ENCODE peak calls at places on chromosome 10, in nine cellular contexts. D, Y, F, X, E, C, W, L and R are unnamed samples.

GRCh38 chr10:1347525-1347924 is 291.3 kb downstream of the WDR37 start:
- DNase-seq in Y (no peak), D (no peak), F (no peak), E (no peak), W (no peak), L (no peak), X (no peak), C (no peak), R (no peak)

GRCh38 chr10:61882621-61883375 is 18.7 kb upstream of the ARID5B start:
- DNase-seq in W (no peak), Y (no peak), L (no peak), E (no peak), D (no peak), C (no peak), F (no peak), X (no peak), R (no peak)

GRCh38 chr10:34813626-34814227 is 1.4 kb downstream of the PARD3 start:
- DNase-seq in C (no peak), E (no peak), X (no peak), F (peak; percentile 47), W (no peak), D (peak; percentile 61), L (no peak), Y (peak; percentile 43), R (no peak)

GRCh38 chr10:47230482-47230881 is 69.5 kb upstream of the GDF10 start:
- DNase-seq in X (no peak), Y (no peak), W (peak; percentile 22), C (no peak), F (no peak), L (no peak), E (no peak), D (no peak), R (no peak)

GRCh38 chr10:15200626-15201025 is 32.1 kb upstream of the NMT2 start:
- DNase-seq in E (no peak), D (no peak), F (peak; percentile 34), X (no peak), Y (peak; percentile 44), C (peak; percentile 56), W (no peak), L (peak; percentile 83), R (no peak)

GRCh38 chr10:26790596-26790995 is 70.2 kb downstream of the ABI1 start:
- DNase-seq in D (no peak), L (no peak), C (no peak), Y (no peak), F (no peak), E (no peak), W (no peak), X (no peak), R (no peak)

GRCh38 chr10:79493806-79494205 is 18.5 kb upstream of the EIF5AL1 start:
- DNase-seq in D (no peak), X (no peak), C (no peak), W (no peak), E (no peak), Y (no peak), L (no peak), F (peak; percentile 1), R (no peak)

GRCh38 chr10:58177362-58177947 is 90.2 kb downstream of the IPMK start:
- DNase-seq in W (no peak), Y (peak; percentile 30), L (no peak), E (no peak), C (no peak), F (peak; percentile 23), D (no peak), X (no peak), R (no peak)

GRCh38 chr10:110919971-110920881 is 822 bp downstream of the SHOC2 start:
- DNase-seq in C (no peak), D (peak; percentile 56), L (no peak), X (peak; percentile 88), E (peak; percentile 62), W (no peak), Y (peak; percentile 51), F (peak; percentile 52), R (peak; percentile 21)

GRCh38 chr10:100562008-100562672 is 26.4 kb downstream of the HIF1AN start:
- DNase-seq in L (peak; percentile 3), E (peak; percentile 79), X (peak; percentile 90), Y (peak; percentile 77), D (peak; percentile 78), C (peak; percentile 30), W (peak; percentile 74), F (peak; percentile 89), R (no peak)

GRCh38 chr10:124267231-124267885 is 151.4 kb downstream of the OAT start:
- DNase-seq in E (peak; percentile 47), F (no peak), X (peak; percentile 46), L (no peak), C (no peak), W (no peak), D (no peak), Y (no peak), R (no peak)

GRCh38 chr10:14601872-14602725 is 172.6 kb downstream of the FAM107B start:
- DNase-seq in F (peak; percentile 84), E (peak; percentile 64), Y (peak; percentile 70), X (no peak), C (no peak), W (peak; percentile 72), L (peak; percentile 76), D (peak; percentile 63), R (no peak)

GRCh38 chr10:59771162-59771807 is 18.0 kb upstream of the MRLN start:
- DNase-seq in F (no peak), L (no peak), X (no peak), D (no peak), W (no peak), Y (peak; percentile 34), E (no peak), C (no peak), R (no peak)

GRCh38 chr10:120221873-120222485 is 235.0 kb upstream of the PLPP4 start:
- DNase-seq in L (peak; percentile 15), D (no peak), Y (peak; percentile 56), X (no peak), F (peak; percentile 82), C (peak; percentile 32), E (no peak), W (peak; percentile 35), R (peak; percentile 64)

GRCh38 chr10:12787297-12787696 is 214.2 kb downstream of the CCDC3 start:
- DNase-seq in L (no peak), E (no peak), F (no peak), D (no peak), Y (no peak), W (no peak), C (no peak), X (no peak), R (no peak)

GRCh38 chr10:88865281-88865876 is 13.7 kb upstream of the ANKRD22 start:
- DNase-seq in L (no peak), C (no peak), W (no peak), Y (peak; percentile 51), E (no peak), F (no peak), D (no peak), X (no peak), R (peak; percentile 31)

GRCh38 chr10:129328531-129328930 is 138.5 kb upstream of the MGMT start:
- DNase-seq in F (no peak), Y (no peak), C (no peak), W (no peak), D (no peak), X (no peak), L (no peak), E (no peak), R (no peak)

GRCh38 chr10:88455831-88456230 is 127.3 kb downstream of the RNLS start:
- DNase-seq in L (no peak), D (no peak), X (no peak), Y (no peak), F (no peak), C (no peak), W (no peak), E (no peak), R (no peak)

GRCh38 chr10:93437000-93437945 is 44.9 kb downstream of the MYOF start:
- DNase-seq in F (peak; percentile 95), X (peak; percentile 79), C (peak; percentile 96), W (peak; percentile 67), Y (no peak), L (peak; percentile 99), E (peak; percentile 81), D (peak; percentile 85), R (no peak)
- H3K4me3 ChIP-seq in F (no peak overlapping the region), X (no peak overlapping the region), C (no peak overlapping the region), W (no peak overlapping the region), Y (no peak overlapping the region), L (peak overlapping the region; percentile 0), E (no peak overlapping the region), D (no peak overlapping the region), R (no peak overlapping the region)

DNA sequence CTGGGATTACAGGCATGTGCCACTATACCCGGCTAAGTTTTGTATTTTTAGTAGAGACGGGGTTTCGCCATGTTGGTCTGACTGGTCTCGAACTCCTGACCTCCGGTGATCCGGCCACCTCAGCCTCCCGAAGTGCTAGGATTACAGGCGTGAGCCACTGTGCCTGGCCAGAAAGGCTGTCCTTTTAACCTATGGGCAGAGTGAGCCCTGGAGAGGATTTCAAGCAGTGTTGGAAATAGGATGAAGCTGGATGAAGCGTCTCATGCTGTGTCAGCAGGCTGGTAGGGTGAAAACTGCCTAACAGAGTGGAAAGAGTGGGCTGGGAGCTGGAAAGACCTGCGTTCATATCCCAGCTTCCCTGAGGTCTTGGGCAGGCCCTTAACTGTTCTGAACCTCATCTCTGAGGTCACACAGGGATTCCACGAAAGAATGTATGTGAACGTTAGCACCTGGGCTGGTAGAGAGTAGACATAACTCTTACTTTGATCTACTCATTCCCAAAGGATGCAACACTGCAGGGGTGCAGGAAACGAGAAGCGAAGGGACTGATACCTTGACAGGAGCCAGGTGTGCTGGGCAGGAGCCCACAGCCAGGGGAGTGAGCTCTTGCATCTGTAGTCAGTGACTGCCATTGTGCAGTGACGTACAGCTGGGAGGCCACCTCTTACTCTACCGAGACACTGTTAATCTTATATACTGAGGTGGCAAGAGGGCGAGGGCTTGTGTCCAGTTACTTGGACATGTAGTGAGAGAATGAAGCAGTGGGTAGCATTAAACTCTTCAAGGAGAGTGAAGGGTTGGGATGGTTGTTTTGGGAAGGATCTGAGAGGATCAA is 34.2 kb downstream of the WBP1L start:
- DNase-seq in L (no peak), X (no peak), Y (no peak), F (peak; percentile 42), C (no peak), D (no peak), E (no peak), W (no peak), R (peak; percentile 37)
- H3K4me3 ChIP-seq in L (no peak overlapping the region), X (no peak overlapping the region), Y (no peak overlapping the region), F (no peak overlapping the region), C (no peak overlapping the region), D (no peak overlapping the region), E (no peak overlapping the region), W (no peak overlapping the region), R (no peak overlapping the region)

DNA sequence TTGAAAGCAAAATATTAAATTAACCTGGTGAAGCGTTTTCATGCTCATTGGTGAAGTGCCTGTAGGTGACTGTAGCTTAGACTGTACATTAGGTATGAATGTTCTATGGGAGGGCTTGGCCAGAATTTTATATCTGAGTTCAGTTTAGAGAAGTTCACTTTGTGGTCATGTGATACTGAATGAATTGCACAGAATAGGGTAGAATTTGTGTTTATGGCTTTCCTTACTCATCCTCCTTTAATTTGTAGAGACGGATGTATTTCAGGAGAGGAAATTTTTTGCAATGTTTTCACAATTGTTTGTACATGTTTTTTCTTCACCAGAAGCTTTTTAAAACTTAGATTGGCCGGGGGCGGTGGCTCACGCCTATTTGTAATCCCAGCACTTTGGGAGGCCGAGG is 32.3 kb downstream of the REEP3 start:
- DNase-seq in C (peak; percentile 20), X (no peak), L (no peak), W (no peak), Y (no peak), F (no peak), E (no peak), D (no peak), R (no peak)
- H3K4me3 ChIP-seq in C (peak overlapping the region; percentile 13), X (no peak overlapping the region), L (no peak overlapping the region), W (no peak overlapping the region), Y (no peak overlapping the region), F (no peak overlapping the region), E (no peak overlapping the region), D (no peak overlapping the region), R (no peak overlapping the region)

GRCh38 chr10:97081621-97082235 is 104.0 kb downstream of the SLIT1 start:
- DNase-seq in Y (peak; percentile 48), X (no peak), C (peak; percentile 45), L (no peak), F (peak; percentile 86), E (no peak), D (peak; percentile 52), W (peak; percentile 47), R (peak; percentile 60)
- H3K4me3 ChIP-seq in Y (no peak overlapping the region), X (no peak overlapping the region), C (no peak overlapping the region), L (no peak overlapping the region), F (no peak overlapping the region), E (no peak overlapping the region), D (no peak overlapping the region), W (no peak overlapping the region), R (no peak overlapping the region)